ENCODE peak calls at places on chromosomes 12 and 14, in six cellular contexts. G, H, Q, O, I and N are unnamed samples.

GRCh38 chr14:69682607-69683263 is 71.3 kb downstream of the SUSD6 start:
- DNase-seq in I (no peak), Q (no peak), H (no peak), O (no peak), G (no peak), N (no peak)

GRCh38 chr14:63200767-63201166 is 3.5 kb upstream of the RHOJ start:
- DNase-seq in Q (no peak), H (no peak), O (no peak), G (no peak), I (no peak), N (no peak)

GRCh38 chr14:105330491-105330895 is 15.9 kb downstream of the PACS2 start:
- DNase-seq in O (no peak), I (no peak), H (peak), Q (no peak), G (no peak), N (no peak)

GRCh38 chr12:39145175-39145999 is 240.0 kb upstream of the CPNE8 start:
- DNase-seq in Q (no peak), G (peak), O (peak), H (no peak), I (no peak), N (peak)

GRCh38 chr14:55532645-55533309 is 47.2 kb upstream of the KTN1 start:
- DNase-seq in Q (peak), I (no peak), G (no peak), H (no peak), O (no peak), N (no peak)

GRCh38 chr14:35687335-35687939 is 121.7 kb downstream of the RALGAPA1 start:
- DNase-seq in O (no peak), H (peak), Q (no peak), G (peak), I (no peak), N (peak)

GRCh38 chr12:26361964-26362363 is 166.6 kb downstream of the SSPN start:
- DNase-seq in O (no peak), Q (no peak), H (no peak), G (no peak), I (no peak), N (no peak)

GRCh38 chr14:66228267-66228970 is 257.8 kb upstream of the CCDC196 start:
- DNase-seq in H (no peak), I (no peak), G (no peak), O (no peak), Q (no peak), N (no peak)

GRCh38 chr14:40292664-40293063 is 860.4 kb upstream of the FBXO33 start:
- DNase-seq in H (no peak), G (no peak), Q (no peak), O (no peak), I (no peak), N (no peak)

GRCh38 chr14:52328286-52328685 is 14.2 kb downstream of the PTGER2 start:
- DNase-seq in Q (no peak), G (no peak), H (no peak), O (no peak), I (no peak), N (no peak)

GRCh38 chr12:91377456-91377855 is 194.8 kb upstream of the DCN start:
- DNase-seq in H (no peak), Q (no peak), I (no peak), O (no peak), G (no peak), N (no peak)

GRCh38 chr12:120117961-120118709 is 1.6 kb upstream of the RAB35 start:
- DNase-seq in H (peak), Q (no peak), I (no peak), O (no peak), G (no peak), N (no peak)

GRCh38 chr12:46556105-46556559 is 183.6 kb upstream of the SLC38A2 start:
- DNase-seq in G (no peak), Q (no peak), H (no peak), I (no peak), O (no peak), N (no peak)

GRCh38 chr14:104401785-104402184 is 177.8 kb upstream of the C14orf180 start:
- DNase-seq in H (no peak), O (no peak), G (no peak), Q (no peak), I (no peak), N (no peak)

GRCh38 chr12:85920324-85920947 is 46.3 kb downstream of the NTS start:
- DNase-seq in Q (no peak), G (peak), O (no peak), H (peak), I (no peak), N (no peak)

GRCh38 chr14:73896521-73896920 is 9.9 kb downstream of the ZNF410 start:
- DNase-seq in O (no peak), I (no peak), H (no peak), G (no peak), Q (no peak), N (no peak)

GRCh38 chr12:57278465-57279453 is 27.8 kb upstream of the STAC3 start:
- DNase-seq in O (no peak), Q (no peak), G (no peak), H (no peak), I (no peak), N (no peak)

GRCh38 chr12:96226401-96226800 is 32.2 kb downstream of the ELK3 start:
- DNase-seq in O (no peak), I (no peak), H (no peak), G (no peak), Q (no peak), N (no peak)

GRCh38 chr14:73269729-73270651 is 32.7 kb downstream of the PAPLN start:
- DNase-seq in O (peak), I (no peak), Q (no peak), H (no peak), G (peak), N (peak)

GRCh38 chr14:31164115-31164514 is 43.5 kb downstream of the HECTD1 start:
- DNase-seq in O (no peak), I (no peak), Q (no peak), G (no peak), H (no peak), N (no peak)

GRCh38 chr12:1003600-1004271 is 12.7 kb downstream of the ERC1 start:
- DNase-seq in H (peak), I (no peak), G (no peak), O (no peak), Q (no peak), N (no peak)

GRCh38 chr14:100033347-100034052 is 31.7 kb upstream of the EVL start:
- DNase-seq in O (no peak), Q (no peak), G (no peak), H (no peak), I (no peak), N (no peak)

GRCh38 chr12:62715086-62715786 is 219.7 kb downstream of the PPM1H start:
- DNase-seq in I (no peak), Q (no peak), H (no peak), G (no peak), O (no peak), N (no peak)

GRCh38 chr12:85016423-85016822 is 19.7 kb downstream of the TSPAN19 start:
- DNase-seq in I (no peak), O (no peak), H (no peak), Q (no peak), G (no peak), N (no peak)

GRCh38 chr12:11656550-11656949 is 7.1 kb downstream of the ETV6 start:
- DNase-seq in G (no peak), Q (no peak), I (no peak), H (no peak), O (no peak), N (no peak)

GRCh38 chr14:99576304-99576703 is 27.7 kb downstream of the CCDC85C start:
- DNase-seq in H (no peak), I (no peak), O (no peak), Q (no peak), G (no peak), N (no peak)

GRCh38 chr14:63470877-63471565 is 72.2 kb downstream of the PPP2R5E start:
- DNase-seq in H (no peak), I (no peak), Q (no peak), O (no peak), G (no peak), N (no peak)

GRCh38 chr12:26119391-26119981 is 5.4 kb downstream of the BHLHE41 start:
- DNase-seq in G (peak), Q (no peak), I (no peak), O (no peak), H (no peak), N (no peak)

GRCh38 chr14:35124127-35124526 is 1.8 kb downstream of the PRORP start:
- DNase-seq in Q (no peak), I (no peak), G (no peak), O (no peak), H (no peak), N (no peak)

GRCh38 chr14:100691395-100692025 is 35.2 kb upstream of the DLK1 start:
- DNase-seq in O (no peak), G (peak), H (no peak), I (no peak), Q (no peak), N (no peak)

GRCh38 chr12:22631863-22632463 is 7.0 kb downstream of the ETNK1 start:
- DNase-seq in I (no peak), G (peak), O (no peak), Q (no peak), H (no peak), N (no peak)

GRCh38 chr14:32300146-32300545 is 29.0 kb upstream of the AKAP6 start:
- DNase-seq in Q (no peak), I (no peak), H (no peak), G (no peak), O (no peak), N (no peak)

GRCh38 chr12:115979351-115979750 is 298.1 kb downstream of the MED13L start:
- DNase-seq in G (no peak), O (no peak), I (no peak), H (no peak), Q (no peak), N (no peak)

GRCh38 chr14:37864861-37865718 is 269.7 kb downstream of the TTC6 start:
- DNase-seq in O (peak), G (no peak), H (no peak), Q (no peak), I (no peak), N (peak)

GRCh38 chr12:57964421-57964820 is 23.1 kb downstream of the ATP23 start:
- DNase-seq in G (no peak), O (no peak), H (no peak), I (no peak), Q (no peak), N (no peak)

GRCh38 chr14:104797112-104798044 is 1.8 kb upstream of the AKT1 start:
- DNase-seq in O (peak), H (peak), I (no peak), G (no peak), Q (no peak), N (peak)

GRCh38 chr12:10235761-10236631 is 23.3 kb downstream of the GABARAPL1 start:
- DNase-seq in H (peak), I (no peak), O (peak), G (peak), Q (no peak), N (no peak)
- TF ChIP-seq POLR2AphosphoS5 in H (no peak), I (no peak), O (no peak), G (no peak), Q (no peak), N (no peak)

GRCh38 chr14:68349900-68350323 is 443.0 kb downstream of the ZFP36L1 start:
- DNase-seq in O (peak), G (no peak), H (no peak), I (no peak), Q (no peak), N (no peak)
- TF ChIP-seq EP300 in O (no peak), G (no peak), H (no peak), I (no peak), Q (no peak), N (no peak)

GRCh38 chr14:22549981-22550670 is 38.9 kb downstream of the DAD1 start:
- DNase-seq in G (no peak), O (no peak), H (no peak), I (no peak), Q (peak), N (no peak)
- H3K4me3 ChIP-seq in G (no peak), O (no peak), H (no peak), I (no peak), Q (no peak), N (no peak)

GRCh38 chr12:102753802-102754201 is 163.2 kb downstream of the PAH start:
- DNase-seq in I (no peak), O (no peak), H (no peak), G (no peak), Q (no peak), N (no peak)
- TF ChIP-seq POLR2AphosphoS5 in I (peak), O (no peak), H (no peak), G (no peak), Q (no peak), N (no peak)